ENCODE peak calls at places on chromosomes 6 and 20, in six cellular contexts. Z, J, M, L, W and N are unnamed samples.

GRCh38 chr6:104226798-104227444 is 632.8 kb downstream of the HACE1 start:
- DNase-seq in Z (no peak), J (no peak), M (no peak), L (no peak), W (no peak), N (no peak)

GRCh38 chr6:5315883-5316282 is 54.6 kb downstream of the FARS2 start:
- DNase-seq in Z (no peak), J (no peak), M (no peak), L (no peak), W (no peak), N (no peak)

GRCh38 chr6:44056392-44057237 is 70.6 kb downstream of the MRPL14 start:
- DNase-seq in Z (peak), J (peak), M (peak), L (peak), W (no peak), N (no peak)

GRCh38 chr6:19269341-19269898 is 567.8 kb upstream of the ID4 start:
- DNase-seq in Z (no peak), J (no peak), M (no peak), L (no peak), W (no peak), N (no peak)

GRCh38 chr6:156280131-156280530 is 497.0 kb upstream of the ARID1B start:
- DNase-seq in Z (no peak), J (peak), M (no peak), L (no peak), W (no peak), N (no peak)

GRCh38 chr6:27752038-27752885 is 159.9 kb downstream of the OR2B2 start:
- DNase-seq in Z (no peak), J (peak), M (peak), L (peak), W (no peak), N (peak)

GRCh38 chr20:39913274-39913673 is 775.8 kb downstream of the MAFB start:
- DNase-seq in Z (no peak), J (no peak), M (no peak), L (no peak), W (no peak), N (no peak)

GRCh38 chr20:45892828-45893500 is 1.8 kb downstream of the CTSA start:
- DNase-seq in Z (no peak), J (no peak), M (no peak), L (no peak), W (no peak), N (no peak)

GRCh38 chr6:2531426-2532208 is 219.1 kb downstream of the MYLK4 start:
- DNase-seq in Z (no peak), J (no peak), M (no peak), L (no peak), W (no peak), N (no peak)

GRCh38 chr6:82415820-82416219 is 52.2 kb downstream of the TPBG start:
- DNase-seq in Z (no peak), J (no peak), M (no peak), L (no peak), W (no peak), N (no peak)

GRCh38 chr6:9766240-9766915 is 648.5 kb downstream of the TFAP2A start:
- DNase-seq in Z (no peak), J (no peak), M (no peak), L (no peak), W (no peak), N (no peak)

GRCh38 chr6:16769986-16770376 is 8.7 kb upstream of the ATXN1 start:
- DNase-seq in Z (no peak), J (no peak), M (no peak), L (no peak), W (no peak), N (no peak)

GRCh38 chr20:3071610-3072529 is at the start of gene OXT:
- DNase-seq in Z (peak), J (no peak), M (no peak), L (peak), W (peak), N (peak)

GRCh38 chr20:6053776-6054688 is at the start of gene LRRN4:
- DNase-seq in Z (no peak), J (no peak), M (no peak), L (no peak), W (peak), N (peak)

GRCh38 chr6:170037541-170038250 is 253.2 kb downstream of the DLL1 start:
- DNase-seq in Z (peak), J (peak), M (no peak), L (peak), W (peak), N (no peak)

GRCh38 chr20:11917663-11918062 is at the start of gene BTBD3:
- DNase-seq in Z (no peak), J (peak), M (peak), L (peak), W (no peak), N (peak)

GRCh38 chr20:25483431-25484132 is 76.1 kb downstream of the GINS1 start:
- DNase-seq in Z (no peak), J (no peak), M (no peak), L (no peak), W (no peak), N (no peak)

GRCh38 chr20:25020901-25021301 is 28.4 kb upstream of the APMAP start:
- DNase-seq in Z (peak), J (no peak), M (no peak), L (no peak), W (peak), N (no peak)

GRCh38 chr6:170043150-170043819 is 247.6 kb downstream of the DLL1 start:
- DNase-seq in Z (peak), J (no peak), M (no peak), L (no peak), W (no peak), N (no peak)

GRCh38 chr6:391559-392440 is at the start of gene IRF4:
- DNase-seq in Z (no peak), J (peak), M (no peak), L (no peak), W (peak), N (peak)

GRCh38 chr20:52031206-52031573 is 160.4 kb downstream of the ZFP64 start:
- DNase-seq in Z (no peak), J (no peak), M (no peak), L (no peak), W (no peak), N (no peak)

GRCh38 chr20:50762435-50763201 is 31.2 kb downstream of the PARD6B start:
- DNase-seq in Z (peak), J (peak), M (peak), L (peak), W (peak), N (no peak)

GRCh38 chr6:155549928-155550327 is 94.3 kb upstream of the NOX3 start:
- DNase-seq in Z (no peak), J (no peak), M (no peak), L (no peak), W (no peak), N (no peak)

GRCh38 chr20:20070871-20071726 is 18.8 kb downstream of the CFAP61 start:
- DNase-seq in Z (no peak), J (no peak), M (no peak), L (no peak), W (no peak), N (no peak)

GRCh38 chr6:136526196-136526930 is 23.9 kb downstream of the MAP7 start:
- DNase-seq in Z (no peak), J (peak), M (peak), L (peak), W (peak), N (peak)

GRCh38 chr6:118678866-118679265 is 27.5 kb upstream of the CEP85L start:
- DNase-seq in Z (no peak), J (no peak), M (no peak), L (no peak), W (no peak), N (no peak)

GRCh38 chr6:20202070-20202658 is 10.1 kb downstream of the MBOAT1 start:
- DNase-seq in Z (no peak), J (no peak), M (no peak), L (no peak), W (no peak), N (no peak)

GRCh38 chr6:39808934-39809333 is 16.8 kb downstream of the DAAM2 start:
- DNase-seq in Z (no peak), J (no peak), M (no peak), L (no peak), W (no peak), N (no peak)

GRCh38 chr6:168929871-168930450 is 323.7 kb downstream of the THBS2 start:
- DNase-seq in Z (no peak), J (peak), M (no peak), L (no peak), W (peak), N (no peak)

GRCh38 chr6:18515767-18516166 is 128.6 kb downstream of the RNF144B start:
- DNase-seq in Z (no peak), J (no peak), M (no peak), L (no peak), W (no peak), N (no peak)

GRCh38 chr20:63328026-63328700 is 33.0 kb downstream of the CHRNA4 start:
- DNase-seq in Z (no peak), J (no peak), M (no peak), L (no peak), W (no peak), N (peak)
- H3K4me3 ChIP-seq in Z (no peak), J (no peak), M (no peak), L (no peak), W (no peak), N (no peak)

DNA sequence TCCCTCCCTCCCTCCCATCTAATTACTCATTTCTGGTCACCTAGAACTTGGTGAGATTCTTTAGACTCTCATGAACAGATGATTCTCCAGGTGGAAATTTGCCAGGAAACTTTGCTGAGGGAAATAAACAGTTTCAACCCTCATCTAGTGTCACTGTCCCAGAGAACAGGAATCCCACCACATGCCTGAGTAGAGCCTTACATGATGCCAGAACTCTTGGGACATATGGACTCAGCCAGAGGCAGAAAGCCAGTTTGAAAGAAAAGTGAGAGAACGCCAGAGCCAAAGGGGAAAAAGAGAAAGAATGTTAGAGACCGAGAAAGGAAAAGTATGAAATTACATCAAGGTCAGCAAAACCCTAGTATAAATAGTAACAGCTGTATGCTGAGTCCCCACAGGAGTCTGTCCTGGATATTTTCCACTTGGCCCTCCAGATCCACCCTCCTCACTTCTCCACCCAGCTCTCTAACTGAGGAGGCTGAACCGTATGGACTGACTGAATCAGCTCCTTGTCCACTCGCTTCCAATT is 127.5 kb upstream of the COL21A1 start:
- DNase-seq in Z (no peak), J (peak), M (no peak), L (peak), W (no peak), N (no peak)
- H3K4me3 ChIP-seq in Z (no peak), J (no peak), M (no peak), L (peak), W (no peak), N (no peak)

GRCh38 chr6:71394001-71394432 is 105.4 kb downstream of the OGFRL1 start:
- DNase-seq in Z (no peak), J (no peak), M (no peak), L (no peak), W (no peak), N (no peak)
- H3K4me3 ChIP-seq in Z (no peak), J (no peak), M (no peak), L (no peak), W (no peak), N (no peak)

DNA sequence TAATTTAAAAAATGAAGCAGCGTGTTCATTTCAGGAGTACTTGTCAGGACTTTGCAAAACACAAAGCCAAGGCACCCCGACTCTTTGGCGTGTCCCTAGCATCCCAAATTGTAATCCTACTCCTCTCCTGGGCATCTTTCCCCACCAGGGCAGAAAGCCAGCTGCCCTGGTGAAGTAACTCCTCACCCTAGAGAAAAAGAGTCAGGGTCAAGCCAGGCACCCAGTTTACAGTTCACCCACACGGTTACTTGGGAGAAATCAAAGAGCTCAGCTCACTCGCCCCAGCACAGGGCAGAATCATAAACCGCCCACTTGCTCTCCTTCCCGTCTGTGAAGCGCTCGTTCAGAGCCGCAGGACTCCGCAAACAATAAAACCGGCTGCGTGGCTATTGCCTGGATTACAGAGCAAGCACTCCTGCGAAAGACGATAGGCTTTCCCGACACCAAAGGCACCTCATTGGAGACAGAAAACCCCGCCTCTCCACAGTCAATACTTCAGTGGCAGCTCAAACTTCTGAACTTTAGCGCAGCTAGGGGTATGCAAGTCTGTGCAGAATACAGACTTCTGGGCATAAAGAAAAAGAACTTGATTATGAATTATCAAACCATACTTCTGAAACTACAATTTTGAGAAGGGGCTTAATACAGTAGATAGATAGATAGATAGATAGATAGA is 73.0 kb upstream of the NHSL1 start:
- DNase-seq in Z (peak), J (peak), M (peak), L (peak), W (peak), N (peak)
- H3K4me3 ChIP-seq in Z (peak), J (no peak), M (peak), L (peak), W (no peak), N (peak)

GRCh38 chr6:70957284-70957617 is 391 bp upstream of the B3GAT2 start:
- DNase-seq in Z (peak), J (no peak), M (no peak), L (no peak), W (no peak), N (no peak)
- H3K4me3 ChIP-seq in Z (no peak), J (peak), M (peak), L (peak), W (no peak), N (peak)

GRCh38 chr6:106113256-106113954 is 27.3 kb downstream of the PRDM1 start:
- DNase-seq in Z (no peak), J (no peak), M (no peak), L (no peak), W (no peak), N (no peak)
- H3K4me3 ChIP-seq in Z (no peak), J (no peak), M (no peak), L (no peak), W (no peak), N (no peak)

GRCh38 chr20:57461726-57462125 is 63.2 kb downstream of the CTCFL start:
- DNase-seq in Z (peak), J (no peak), M (no peak), L (no peak), W (no peak), N (no peak)

GRCh38 chr20:57459897-57460663 is 64.9 kb downstream of the CTCFL start:
- DNase-seq in Z (peak), J (no peak), M (no peak), L (no peak), W (no peak), N (no peak)

GRCh38 chr20:57459278-57459677 is 65.7 kb downstream of the CTCFL start:
- DNase-seq in Z (no peak), J (no peak), M (no peak), L (no peak), W (no peak), N (peak)

GRCh38 chr20:57462781-57463180 is 62.2 kb downstream of the CTCFL start:
- DNase-seq in Z (peak), J (no peak), M (no peak), L (no peak), W (no peak), N (no peak)

GRCh38 chr20:57460781-57461465 is 64.0 kb downstream of the CTCFL start:
- DNase-seq in Z (peak), J (peak), M (no peak), L (no peak), W (no peak), N (no peak)
- H3K4me3 ChIP-seq in Z (no peak), J (no peak), M (no peak), L (no peak), W (no peak), N (no peak)